ENCODE peak calls at places on chromosomes 7 and 10, in ten cellular contexts. Q, C, Y, S, J, O, N, B, E and A are unnamed samples.

GRCh38 chr10:127150136-127150535 is 46.3 kb downstream of the INSYN2A start:
- DNase-seq in Q (no peak), C (no peak), Y (no peak), S (no peak), J (no peak), O (no peak), N (peak), B (no peak), E (no peak), A (no peak)

GRCh38 chr7:44218418-44219201 is 17.8 kb downstream of the YKT6 start:
- DNase-seq in Q (no peak), C (no peak), Y (peak), S (peak), J (no peak), O (no peak), N (no peak), B (no peak), E (no peak), A (no peak)

GRCh38 chr7:43535031-43535451 is 47.9 kb upstream of the STK17A start:
- DNase-seq in Q (no peak), C (no peak), Y (no peak), S (no peak), J (no peak), O (no peak), N (peak), B (no peak), E (no peak), A (peak)

GRCh38 chr10:127440371-127440770 is 108.7 kb upstream of the NPS start:
- DNase-seq in Q (no peak), C (no peak), Y (no peak), S (no peak), J (no peak), O (no peak), N (no peak), B (no peak), E (no peak), A (no peak)

GRCh38 chr7:66399566-66399965 is 194.4 kb downstream of the TPST1 start:
- DNase-seq in Q (no peak), C (no peak), Y (no peak), S (no peak), J (no peak), O (no peak), N (no peak), B (no peak), E (no peak), A (no peak)

GRCh38 chr10:44832595-44833390 is 78.3 kb upstream of the TMEM72 start:
- DNase-seq in Q (no peak), C (no peak), Y (no peak), S (no peak), J (no peak), O (no peak), N (no peak), B (no peak), E (no peak), A (no peak)

GRCh38 chr10:104035817-104036384 is 49.8 kb downstream of the COL17A1 start:
- DNase-seq in Q (no peak), C (no peak), Y (no peak), S (no peak), J (no peak), O (no peak), N (no peak), B (no peak), E (no peak), A (no peak)

GRCh38 chr10:11145498-11145855 is 127.8 kb downstream of the CELF2 start:
- DNase-seq in Q (no peak), C (no peak), Y (no peak), S (no peak), J (no peak), O (peak), N (no peak), B (no peak), E (no peak), A (no peak)

GRCh38 chr10:26556756-26557640 is 118.9 kb downstream of the APBB1IP start:
- DNase-seq in Q (no peak), C (no peak), Y (no peak), S (no peak), J (no peak), O (no peak), N (peak), B (no peak), E (no peak), A (no peak)

GRCh38 chr10:101602767-101603398 is 14.8 kb downstream of the DPCD start:
- DNase-seq in Q (peak), C (no peak), Y (no peak), S (peak), J (peak), O (peak), N (peak), B (peak), E (peak), A (peak)